ENCODE peak calls at places on chromosome 5, in four cellular contexts. One of them, this sample, is unnamed.

GRCh38 chr5:77168187-77168883 is 42.1 kb upstream of the PDE8B start:
- DNase-seq in right lobe of liver: peak; percentile 61
- DNase-seq in psoas muscle: peak; percentile 67
- DNase-seq in prostate gland: peak; percentile 85
- DNase-seq in this sample: no peak

GRCh38 chr5:58921106-58921505 is 338.2 kb downstream of the RAB3C start:
- DNase-seq in right lobe of liver: no peak
- DNase-seq in psoas muscle: no peak
- DNase-seq in prostate gland: no peak
- DNase-seq in this sample: no peak

GRCh38 chr5:179285236-179285635 is 60.0 kb downstream of the ADAMTS2 start:
- DNase-seq in right lobe of liver: peak; percentile 24
- DNase-seq in psoas muscle: peak; percentile 81
- DNase-seq in prostate gland: no peak
- DNase-seq in this sample: no peak

GRCh38 chr5:66171349-66172344 is 27.5 kb downstream of the SREK1 start:
- DNase-seq in right lobe of liver: no peak
- DNase-seq in psoas muscle: no peak
- DNase-seq in prostate gland: peak; percentile 20
- DNase-seq in this sample: peak; percentile 18

GRCh38 chr5:38265546-38266179 is 7.3 kb downstream of the EGFLAM start:
- DNase-seq in right lobe of liver: peak; percentile 34
- DNase-seq in psoas muscle: peak; percentile 34
- DNase-seq in prostate gland: peak; percentile 28
- DNase-seq in this sample: peak; percentile 11

GRCh38 chr5:32461441-32462120 is 17.0 kb upstream of the ZFR start:
- DNase-seq in right lobe of liver: no peak
- DNase-seq in psoas muscle: no peak
- DNase-seq in prostate gland: no peak
- DNase-seq in this sample: no peak

GRCh38 chr5:149759563-149759962 is 29.5 kb downstream of the PPARGC1B start:
- DNase-seq in right lobe of liver: no peak
- DNase-seq in psoas muscle: no peak
- DNase-seq in prostate gland: no peak
- DNase-seq in this sample: no peak

GRCh38 chr5:126519637-126520592 is 75.1 kb downstream of the ALDH7A1 start:
- DNase-seq in right lobe of liver: no peak
- DNase-seq in psoas muscle: no peak
- DNase-seq in prostate gland: peak; percentile 39
- DNase-seq in this sample: no peak

GRCh38 chr5:81994679-81995078 is 22.9 kb downstream of the ATG10 start:
- DNase-seq in right lobe of liver: no peak
- DNase-seq in psoas muscle: no peak
- DNase-seq in prostate gland: no peak
- DNase-seq in this sample: no peak

GRCh38 chr5:177362102-177362868 is 4.6 kb downstream of the RGS14 start:
- DNase-seq in right lobe of liver: peak; percentile 53
- DNase-seq in psoas muscle: no peak
- DNase-seq in prostate gland: no peak
- DNase-seq in this sample: no peak

GRCh38 chr5:35218981-35219380 is 11.3 kb downstream of the PRLR start:
- DNase-seq in right lobe of liver: no peak
- DNase-seq in psoas muscle: no peak
- DNase-seq in prostate gland: no peak
- DNase-seq in this sample: no peak
- TF ChIP-seq CTCF in right lobe of liver: no peak
- TF ChIP-seq CTCF in psoas muscle: no peak
- TF ChIP-seq CTCF in prostate gland: no peak
- TF ChIP-seq CTCF in this sample: no peak

DNA sequence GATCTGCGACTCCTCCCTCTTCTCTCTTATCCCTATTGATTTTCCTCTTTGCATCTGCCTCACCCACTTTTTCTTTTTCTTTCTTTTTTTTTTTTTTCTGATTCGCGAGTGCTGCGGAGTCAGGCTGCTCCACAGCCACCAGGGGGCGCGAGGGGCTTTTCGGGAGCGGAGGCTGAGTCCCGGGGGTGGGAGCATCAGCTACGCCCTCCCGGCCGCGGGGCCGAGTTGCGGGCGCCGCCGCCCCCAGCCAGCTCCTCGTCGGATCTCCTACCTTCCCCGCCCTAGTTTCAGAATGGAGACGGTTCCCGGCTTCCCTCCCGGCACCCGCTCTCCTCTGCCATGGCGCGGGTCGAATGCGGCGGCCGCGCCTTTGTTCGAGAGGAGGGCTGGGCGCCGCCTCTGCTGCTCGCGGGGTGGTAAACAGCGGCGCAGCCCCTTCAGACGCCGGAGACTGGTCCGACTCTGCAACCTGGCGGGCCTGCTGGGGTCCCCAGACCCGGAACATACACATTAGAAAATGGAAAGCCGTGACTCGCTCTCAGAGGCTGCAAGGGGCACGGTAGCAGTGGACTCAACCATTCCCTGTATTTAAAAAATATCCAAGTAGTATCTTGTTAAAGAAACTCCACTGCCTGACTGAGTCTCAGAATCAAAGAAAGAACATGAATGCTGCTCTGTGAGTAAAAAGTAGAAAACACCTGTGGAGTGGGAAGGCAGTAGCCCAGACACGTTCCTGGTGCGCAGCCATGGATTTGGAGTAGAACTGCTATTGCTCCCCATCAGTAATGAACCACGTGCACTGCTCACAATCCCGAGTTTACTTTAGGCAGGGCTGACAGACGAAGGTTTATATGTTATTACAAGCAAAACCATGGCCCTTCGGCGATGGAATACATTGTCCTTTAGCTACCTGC is 55.7 kb downstream of the DPYSL3 start:
- DNase-seq in right lobe of liver: peak; percentile 88
- DNase-seq in psoas muscle: peak; percentile 92
- DNase-seq in prostate gland: peak; percentile 79
- DNase-seq in this sample: peak; percentile 79
- TF ChIP-seq CTCF in right lobe of liver: peak; percentile 81
- TF ChIP-seq CTCF in psoas muscle: peak; percentile 89
- TF ChIP-seq CTCF in prostate gland: peak; percentile 79
- TF ChIP-seq CTCF in this sample: peak; percentile 91

GRCh38 chr5:181181650-181182565 is 23.1 kb downstream of the TRIM7 start:
- DNase-seq in right lobe of liver: peak; percentile 72
- DNase-seq in psoas muscle: peak; percentile 69
- DNase-seq in prostate gland: no peak
- DNase-seq in this sample: no peak
- TF ChIP-seq CTCF in right lobe of liver: peak; percentile 80
- TF ChIP-seq CTCF in psoas muscle: peak; percentile 78
- TF ChIP-seq CTCF in prostate gland: peak; percentile 84
- TF ChIP-seq CTCF in this sample: peak; percentile 77

GRCh38 chr5:9545959-9546851 is at the start of gene SEMA5A:
- DNase-seq in right lobe of liver: peak; percentile 81
- DNase-seq in psoas muscle: peak; percentile 71
- DNase-seq in prostate gland: peak; percentile 80
- DNase-seq in this sample: no peak
- TF ChIP-seq CTCF in right lobe of liver: no peak
- TF ChIP-seq CTCF in psoas muscle: no peak
- TF ChIP-seq CTCF in prostate gland: no peak
- TF ChIP-seq CTCF in this sample: peak; percentile 24

DNA sequence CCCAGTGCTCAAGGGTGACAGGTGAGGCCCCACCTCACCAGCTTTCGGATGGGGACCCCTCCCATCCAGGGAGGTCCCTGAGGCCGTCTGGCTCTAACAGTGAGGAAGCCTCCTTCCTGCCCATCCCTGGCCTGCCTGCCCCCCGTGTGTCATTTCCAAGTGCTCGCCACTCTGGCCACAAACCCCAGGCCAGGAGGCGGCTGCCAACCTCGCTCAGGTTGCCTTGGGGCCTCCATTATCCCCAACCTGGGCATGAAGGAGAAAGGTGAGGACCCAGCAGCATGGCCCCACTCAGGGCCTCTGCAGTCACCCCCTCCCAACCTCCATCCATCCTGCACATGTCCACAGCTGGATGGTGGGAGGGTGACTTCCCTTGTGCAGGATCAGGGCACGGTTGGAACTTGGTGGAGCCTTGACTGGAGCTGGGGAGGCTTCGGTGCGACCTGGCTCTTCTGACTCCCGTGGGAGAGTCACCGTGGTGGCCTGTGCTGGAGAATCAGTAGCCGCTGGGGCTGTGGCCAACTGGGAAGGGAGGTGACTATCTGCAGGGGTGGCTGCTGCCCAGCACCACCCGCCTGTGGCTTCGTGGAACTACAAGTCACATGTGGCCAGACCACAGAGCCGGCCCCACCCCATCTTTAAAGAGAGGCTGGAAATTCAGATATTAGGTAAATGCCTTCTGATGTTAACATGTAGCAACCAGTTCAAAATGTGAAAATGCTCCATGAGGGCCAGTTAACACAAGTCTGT is 37.5 kb upstream of the GFPT2 start:
- DNase-seq in right lobe of liver: no peak
- DNase-seq in psoas muscle: no peak
- DNase-seq in prostate gland: no peak
- DNase-seq in this sample: no peak
- TF ChIP-seq CTCF in right lobe of liver: no peak
- TF ChIP-seq CTCF in psoas muscle: no peak
- TF ChIP-seq CTCF in prostate gland: no peak
- TF ChIP-seq CTCF in this sample: no peak

GRCh38 chr5:132901730-132902129 is 28.3 kb downstream of the LEAP2 start:
- DNase-seq in right lobe of liver: no peak
- DNase-seq in psoas muscle: no peak
- DNase-seq in prostate gland: no peak
- DNase-seq in this sample: no peak
- TF ChIP-seq CTCF in right lobe of liver: no peak
- TF ChIP-seq CTCF in psoas muscle: no peak
- TF ChIP-seq CTCF in prostate gland: no peak
- TF ChIP-seq CTCF in this sample: no peak

This sample was measured in AG09319.